ENCODE peak calls at places on chromosomes 4 and X, in ten cellular contexts. Q is activated CD4-positive, alpha-beta T cell treated with anti-CD3 and anti-CD28 coated beads, Interleukin-2, amount 10 ng/mL, durations not matched to agents 7 days and 5 days; C is NCI-H2081; S is ELR; V is psoas muscle; R is activated naive CD4-positive, alpha-beta T cell; B is stimulated activated CD4-positive, alpha-beta T cell treated with anti-CD3 and anti-CD28 coated beads, Interleukin-1b, Interleukin-23, amount 100 ng/mL, for 1 hour; P is NCI-H1105 treated with DMSO at 0.1 percent for 48 hours; K is GM12891; T is cardiac muscle cell. N is an unnamed sample.

GRCh38 chrX:54794004-54794403 is 4.1 kb downstream of the ITIH6 start:
- DNase-seq in K (no peak), V (no peak), B (no peak), S (no peak), P (no peak), T (peak; percentile 23), Q (no peak), C (no peak), R (no peak), N (no peak)

GRCh38 chr4:184451726-184452125 is 22.6 kb downstream of the IRF2 start:
- DNase-seq in C (no peak), K (no peak), S (no peak), P (no peak), T (no peak), R (no peak), Q (no peak), V (no peak), B (no peak), N (no peak)

GRCh38 chr4:108636246-108636645 is 14.2 kb upstream of the OSTC start:
- DNase-seq in S (no peak), T (no peak), R (no peak), V (no peak), C (no peak), K (no peak), P (no peak), B (no peak), Q (no peak), N (no peak)

GRCh38 chr4:70948665-70949284 is 44.7 kb upstream of the DCK start:
- DNase-seq in T (no peak), B (no peak), K (no peak), P (no peak), R (no peak), V (no peak), Q (no peak), S (no peak), C (no peak), N (no peak)

GRCh38 chr4:129550281-129550785 is 454.4 kb downstream of the C4orf33 start:
- DNase-seq in P (no peak), V (no peak), K (no peak), B (no peak), Q (no peak), C (no peak), R (no peak), T (no peak), S (no peak), N (no peak)

GRCh38 chrX:3129256-3129655 is 88.0 kb downstream of the ARSF start:
- DNase-seq in Q (no peak), K (no peak), B (no peak), V (no peak), R (no peak), P (no peak), S (peak; percentile 3), T (peak; percentile 25), C (no peak), N (no peak)

GRCh38 chr4:146275370-146275769 is 61.0 kb downstream of the REELD1 start:
- DNase-seq in C (no peak), B (no peak), R (no peak), S (no peak), P (no peak), T (no peak), K (no peak), Q (no peak), V (no peak), N (no peak)

GRCh38 chrX:103774070-103774642 is 2.5 kb upstream of the PLP1 start:
- DNase-seq in V (no peak), B (no peak), Q (no peak), P (peak; percentile 7), T (peak; percentile 75), R (no peak), C (peak; percentile 71), S (peak; percentile 52), K (no peak), N (no peak)

GRCh38 chr4:128757712-128758111 is 51.8 kb upstream of the JADE1 start:
- DNase-seq in P (no peak), Q (no peak), S (no peak), R (no peak), K (no peak), B (no peak), V (peak; percentile 43), T (no peak), C (no peak), N (peak; percentile 75)

GRCh38 chrX:42869659-42870476 is 91.9 kb upstream of the PPP1R2C start:
- DNase-seq in V (no peak), R (no peak), T (no peak), P (no peak), Q (no peak), C (no peak), B (no peak), K (peak; percentile 1), S (no peak), N (no peak)

GRCh38 chr4:155616112-155616511 is 50.5 kb upstream of the GUCY1A1 start:
- DNase-seq in C (no peak), P (no peak), S (no peak), R (no peak), T (no peak), Q (no peak), B (no peak), V (no peak), K (no peak), N (no peak)

GRCh38 chr4:15657366-15657765 is 2.2 kb upstream of the FBXL5 start:
- DNase-seq in R (no peak), C (no peak), T (no peak), P (no peak), V (no peak), K (no peak), B (no peak), Q (no peak), S (no peak), N (no peak)

GRCh38 chrX:31656013-31656412 is 584.2 kb upstream of the FTHL17 start:
- DNase-seq in V (no peak), T (peak; percentile 37), B (no peak), Q (no peak), P (no peak), C (no peak), R (no peak), K (no peak), S (peak; percentile 21), N (no peak)

GRCh38 chr4:141375855-141376254 is 155.2 kb downstream of the ZNF330 start:
- DNase-seq in Q (no peak), S (peak; percentile 85), P (no peak), V (no peak), B (no peak), C (peak; percentile 26), T (peak; percentile 84), R (no peak), K (no peak), N (no peak)

GRCh38 chrX:93319604-93320003 is 353.8 kb downstream of the NAP1L3 start:
- DNase-seq in S (no peak), B (no peak), R (no peak), K (no peak), P (no peak), C (no peak), Q (no peak), V (no peak), T (no peak), N (no peak)

GRCh38 chrX:121216979-121217378 is 169.6 kb downstream of the GLUD2 start:
- DNase-seq in S (no peak), R (no peak), P (no peak), T (no peak), C (no peak), Q (no peak), B (no peak), K (no peak), V (no peak), N (no peak)

GRCh38 chr4:2291705-2292651 is 30.1 kb upstream of the MXD4 start:
- DNase-seq in C (no peak), Q (no peak), K (no peak), S (no peak), P (no peak), R (no peak), T (no peak), V (peak; percentile 14), B (no peak), N (no peak)

GRCh38 chrX:48702716-48703115 is 6.2 kb downstream of the SUV39H1 start:
- DNase-seq in Q (no peak), C (no peak), K (no peak), V (no peak), R (no peak), B (no peak), S (no peak), T (no peak), P (no peak), N (no peak)